ENCODE peak calls at places on chromosome 4, in four cellular contexts. J is K562, M is A549, D is HepG2. E is an unnamed sample.
A peak's percentile ranks its signal among the peaks of the same experiment; 100 is the strongest.

GRCh38 chr4:3469386-3470243 is 6.5 kb downstream of the DOK7 start:
- DNase-seq in J (no peak), M (no peak), D (no peak), E (no peak)

GRCh38 chr4:4606321-4606720 is 64.5 kb upstream of the STX18 start:
- DNase-seq in J (no peak), M (no peak), D (no peak), E (no peak)

GRCh38 chr4:10305816-10306215 is 151.4 kb downstream of the ZNF518B start:
- DNase-seq in J (no peak), M (no peak), D (no peak), E (no peak)

GRCh38 chr4:103137446-103137827 is 37.8 kb upstream of the BDH2 start:
- DNase-seq in J (no peak), M (no peak), D (no peak), E (no peak)

GRCh38 chr4:23324291-23324690 is 565.6 kb downstream of the PPARGC1A start:
- DNase-seq in J (no peak), M (no peak), D (no peak), E (no peak)

GRCh38 chr4:148007303-148007702 is 275.4 kb downstream of the ARHGAP10 start:
- DNase-seq in J (peak; percentile 12), M (peak; percentile 66), D (no peak), E (no peak)

GRCh38 chr4:14165253-14165942 is 537.9 kb upstream of the BOD1L1 start:
- DNase-seq in J (no peak), M (no peak), D (no peak), E (no peak)

GRCh38 chr4:67723949-67724348 is 23.0 kb upstream of the UBA6 start:
- DNase-seq in J (no peak), M (no peak), D (no peak), E (peak; percentile 70)

GRCh38 chr4:153488719-153489384 is 22.7 kb downstream of the TMEM131L start:
- DNase-seq in J (no peak), M (no peak), D (no peak), E (peak; percentile 46)

GRCh38 chr4:40379248-40379647 is 44.1 kb downstream of the CHRNA9 start:
- DNase-seq in J (no peak), M (no peak), D (no peak), E (peak; percentile 19)

GRCh38 chr4:109826719-109827118 is 1.1 kb upstream of the RRH start:
- DNase-seq in J (peak; percentile 25), M (no peak), D (no peak), E (no peak)

GRCh38 chr4:140056015-140056414 is 98.0 kb downstream of the MAML3 start:
- DNase-seq in J (no peak), M (no peak), D (no peak), E (no peak)

GRCh38 chr4:1174941-1175634 is 2.7 kb upstream of the SPON2 start:
- DNase-seq in J (no peak), M (no peak), D (no peak), E (no peak)

GRCh38 chr4:41594439-41594838 is 56.5 kb downstream of the LIMCH1 start:
- DNase-seq in J (no peak), M (no peak), D (no peak), E (no peak)

GRCh38 chr4:22653752-22654151 is 39.0 kb upstream of the GBA3 start:
- DNase-seq in J (no peak), M (no peak), D (no peak), E (no peak)

GRCh38 chr4:141057582-141057981 is 75.7 kb downstream of the RNF150 start:
- DNase-seq in J (no peak), M (no peak), D (no peak), E (no peak)

GRCh38 chr4:188282620-188283232 is 143.5 kb downstream of the TRIML1 start:
- DNase-seq in J (no peak), M (no peak), D (no peak), E (peak; percentile 68)

DNA sequence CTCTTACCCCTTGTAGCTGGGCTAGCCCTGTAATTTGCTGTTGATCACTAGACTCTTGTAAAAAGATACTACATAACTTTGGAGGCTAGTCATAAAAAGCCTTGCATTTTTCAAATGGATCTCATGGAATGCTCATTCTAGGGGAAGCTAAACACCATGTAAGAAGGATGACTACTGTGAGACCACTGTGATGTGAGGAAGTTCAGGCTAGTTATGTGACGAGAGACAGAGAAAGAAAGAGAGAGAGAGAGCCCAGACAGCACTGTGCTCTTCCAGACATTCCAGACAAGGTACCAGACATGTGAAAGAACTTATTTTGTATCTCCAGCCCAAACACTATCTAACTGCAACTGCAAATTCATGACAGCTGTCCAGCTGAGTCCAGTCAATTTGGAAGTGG is 404.6 kb upstream of the PITX2 start:
- DNase-seq in J (no peak), M (no peak), D (no peak), E (no peak)
- TF ChIP-seq HMGXB4 in J (no peak), M (no peak), D (no peak), E (no peak)

DNA sequence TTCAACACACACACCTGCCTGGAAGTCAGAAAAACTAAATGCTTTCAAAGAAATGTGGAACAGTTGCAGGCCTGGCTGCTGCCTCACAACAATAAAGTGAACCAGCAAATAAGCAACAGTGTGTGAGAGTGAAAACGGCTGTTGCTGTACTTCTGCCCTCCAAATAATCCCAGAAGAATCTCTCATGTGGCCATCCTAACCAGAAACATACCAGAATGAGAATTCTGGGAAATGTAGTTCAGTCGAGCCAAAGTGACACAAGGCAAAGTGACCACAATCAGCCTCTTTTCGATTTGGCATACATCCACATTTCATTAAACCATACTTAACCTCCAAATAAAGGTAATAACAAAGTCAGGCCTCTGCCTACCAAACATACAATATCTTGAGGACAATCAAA is 204.4 kb downstream of the SLC7A11 start:
- DNase-seq in J (no peak), M (no peak), D (no peak), E (no peak)
- TF ChIP-seq HMGXB4 in J (no peak), M (no peak), D (no peak), E (no peak)

GRCh38 chr4:126627255-126627654 is 1005.5 kb upstream of the INTU start:
- DNase-seq in J (peak; percentile 17), M (no peak), D (no peak), E (peak; percentile 29)
- TF ChIP-seq HMGXB4 in J (no peak), M (no peak), D (no peak), E (no peak)

GRCh38 chr4:158169516-158169915 is 3.3 kb downstream of the GASK1B start:
- DNase-seq in J (no peak), M (no peak), D (no peak), E (no peak)

GRCh38 chr4:158168606-158169005 is 4.2 kb downstream of the GASK1B start:
- DNase-seq in J (no peak), M (no peak), D (peak; percentile 5), E (no peak)

GRCh38 chr4:158170691-158171455 is 2.0 kb downstream of the GASK1B start:
- DNase-seq in J (peak; percentile 31), M (no peak), D (peak; percentile 55), E (peak; percentile 83)

GRCh38 chr4:158171456-158171790 is 1.4 kb downstream of the GASK1B start:
- DNase-seq in J (no peak), M (no peak), D (no peak), E (no peak)

GRCh38 chr4:158169931-158170690 is 2.7 kb downstream of the GASK1B start:
- DNase-seq in J (no peak), M (no peak), D (peak; percentile 4), E (no peak)
- TF ChIP-seq HMGXB4 in J (no peak), M (no peak), D (no peak), E (no peak)

DNA sequence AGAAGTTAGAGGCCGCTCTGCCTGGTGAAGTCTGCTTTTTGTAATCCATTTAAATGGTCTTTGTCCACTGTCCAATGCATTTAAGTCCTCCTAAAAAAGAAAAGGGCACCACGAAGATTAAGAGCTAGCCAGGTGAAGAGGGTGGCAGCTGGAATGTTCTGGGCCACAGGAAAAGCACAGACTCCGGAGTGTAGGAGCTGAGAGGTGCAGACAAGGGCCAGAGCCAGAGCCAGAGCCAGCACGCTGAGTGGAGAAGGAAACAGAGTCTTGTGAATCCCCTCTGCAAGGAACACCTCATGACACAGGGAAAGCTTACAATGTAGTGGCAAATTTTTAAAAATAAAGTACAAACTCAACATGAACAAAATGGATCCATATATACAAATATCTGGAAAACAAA is 83.6 kb downstream of the TSPAN5 start:
- DNase-seq in J (no peak), M (no peak), D (no peak), E (no peak)
- TF ChIP-seq HMGXB4 in J (no peak), M (no peak), D (no peak), E (no peak)

DNA sequence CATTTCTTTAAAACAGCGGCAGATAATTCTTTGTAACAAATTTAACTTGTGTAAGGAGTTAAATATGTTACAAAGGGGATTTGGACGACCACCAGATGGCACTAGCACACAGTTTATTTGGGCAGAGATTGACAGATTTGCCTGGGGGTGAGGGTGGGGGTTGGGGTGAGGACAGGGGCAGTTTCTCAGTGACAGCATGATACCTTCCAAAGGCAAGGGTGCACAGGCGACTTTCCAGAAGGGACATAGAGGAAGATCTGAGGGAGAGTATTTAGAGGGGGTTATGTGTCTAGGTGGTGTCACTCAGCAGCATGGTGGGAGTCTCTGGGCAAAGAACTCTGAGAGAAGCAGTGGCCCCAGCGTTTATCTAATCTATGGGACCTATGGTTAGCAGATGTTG is 9.6 kb upstream of the TMA16 start:
- DNase-seq in J (peak; percentile 55), M (peak; percentile 10), D (peak; percentile 41), E (peak; percentile 72)
- TF ChIP-seq HMGXB4 in J (no peak), M (no peak), D (no peak), E (no peak)

E was measured in WTC11.